ENCODE peak calls at places on chromosomes 2 and 18, in five cellular contexts. One of them, this sample, is unnamed.

GRCh38 chr2:234594715-234595114 is 97.8 kb upstream of the ARL4C start:
- DNase-seq in IMR-90: no peak
- DNase-seq in thoracic aorta: no peak
- DNase-seq in fibroblast of lung: no peak
- DNase-seq in Calu3: no peak
- DNase-seq in this sample: no peak

GRCh38 chr2:708667-709066 is 31.5 kb upstream of the TMEM18 start:
- DNase-seq in IMR-90: no peak
- DNase-seq in thoracic aorta: no peak
- DNase-seq in fibroblast of lung: no peak
- DNase-seq in Calu3: no peak
- DNase-seq in this sample: no peak

GRCh38 chr2:98357856-98358255 is 11.6 kb downstream of the CNGA3 start:
- DNase-seq in IMR-90: no peak
- DNase-seq in thoracic aorta: no peak
- DNase-seq in fibroblast of lung: no peak
- DNase-seq in Calu3: no peak
- DNase-seq in this sample: no peak

GRCh38 chr2:171210864-171211431 is 50.3 kb upstream of the TLK1 start:
- DNase-seq in IMR-90: peak
- DNase-seq in thoracic aorta: no peak
- DNase-seq in fibroblast of lung: peak
- DNase-seq in Calu3: no peak
- DNase-seq in this sample: peak

GRCh38 chr2:3216841-3217495 is 160.7 kb downstream of the EIPR1 start:
- DNase-seq in IMR-90: no peak
- DNase-seq in thoracic aorta: no peak
- DNase-seq in fibroblast of lung: no peak
- DNase-seq in Calu3: no peak
- DNase-seq in this sample: no peak

GRCh38 chr2:9675369-9676351 is 44.9 kb upstream of the YWHAQ start:
- DNase-seq in IMR-90: peak
- DNase-seq in thoracic aorta: no peak
- DNase-seq in fibroblast of lung: peak
- DNase-seq in Calu3: peak
- DNase-seq in this sample: no peak

GRCh38 chr2:239731422-239731821 is 293.7 kb downstream of the NDUFA10 start:
- DNase-seq in IMR-90: no peak
- DNase-seq in thoracic aorta: no peak
- DNase-seq in fibroblast of lung: no peak
- DNase-seq in Calu3: no peak
- DNase-seq in this sample: no peak

GRCh38 chr2:171878481-171878993 is 15.5 kb downstream of the SLC25A12 start:
- DNase-seq in IMR-90: peak
- DNase-seq in thoracic aorta: no peak
- DNase-seq in fibroblast of lung: peak
- DNase-seq in Calu3: no peak
- DNase-seq in this sample: no peak

GRCh38 chr2:235911633-235912032 is 256.6 kb downstream of the GBX2 start:
- DNase-seq in IMR-90: no peak
- DNase-seq in thoracic aorta: no peak
- DNase-seq in fibroblast of lung: no peak
- DNase-seq in Calu3: no peak
- DNase-seq in this sample: no peak

GRCh38 chr18:25734336-25734735 is 356.1 kb downstream of the SS18 start:
- DNase-seq in IMR-90: no peak
- DNase-seq in thoracic aorta: no peak
- DNase-seq in fibroblast of lung: no peak
- DNase-seq in Calu3: no peak
- DNase-seq in this sample: no peak

GRCh38 chr2:241070811-241071676 is 31.0 kb downstream of the MTERF4 start:
- DNase-seq in IMR-90: no peak
- DNase-seq in thoracic aorta: no peak
- DNase-seq in fibroblast of lung: no peak
- DNase-seq in Calu3: no peak
- DNase-seq in this sample: no peak

GRCh38 chr2:212905640-212906201 is 245.7 kb downstream of the IKZF2 start:
- DNase-seq in IMR-90: peak
- DNase-seq in thoracic aorta: no peak
- DNase-seq in fibroblast of lung: peak
- DNase-seq in Calu3: peak
- DNase-seq in this sample: no peak

GRCh38 chr2:126643431-126643830 is 12.5 kb upstream of the GYPC start:
- DNase-seq in IMR-90: no peak
- DNase-seq in thoracic aorta: no peak
- DNase-seq in fibroblast of lung: no peak
- DNase-seq in Calu3: no peak
- DNase-seq in this sample: no peak

GRCh38 chr2:231190531-231191197 is 7.8 kb upstream of the ARMC9 start:
- DNase-seq in IMR-90: no peak
- DNase-seq in thoracic aorta: no peak
- DNase-seq in fibroblast of lung: peak
- DNase-seq in Calu3: peak
- DNase-seq in this sample: no peak

GRCh38 chr2:24231461-24231881 is 56.6 kb downstream of the FAM228A start:
- DNase-seq in IMR-90: peak
- DNase-seq in thoracic aorta: no peak
- DNase-seq in fibroblast of lung: peak
- DNase-seq in Calu3: no peak
- DNase-seq in this sample: no peak

GRCh38 chr18:48032876-48033769 is 102.7 kb upstream of the SMAD2 start:
- DNase-seq in IMR-90: peak
- DNase-seq in thoracic aorta: no peak
- DNase-seq in fibroblast of lung: peak
- DNase-seq in Calu3: no peak
- DNase-seq in this sample: no peak

GRCh38 chr2:54176577-54176976 is 61.2 kb downstream of the ACYP2 start:
- DNase-seq in IMR-90: peak
- DNase-seq in thoracic aorta: no peak
- DNase-seq in fibroblast of lung: peak
- DNase-seq in Calu3: peak
- DNase-seq in this sample: no peak
- TF ChIP-seq CTCF in IMR-90: peak
- TF ChIP-seq CTCF in thoracic aorta: peak
- TF ChIP-seq CTCF in fibroblast of lung: peak
- TF ChIP-seq CTCF in Calu3: no peak
- TF ChIP-seq CTCF in this sample: peak

GRCh38 chr2:207122914-207123744 is 42.6 kb downstream of the KLF7 start:
- DNase-seq in IMR-90: no peak
- DNase-seq in thoracic aorta: no peak
- DNase-seq in fibroblast of lung: peak
- DNase-seq in Calu3: peak
- DNase-seq in this sample: no peak

GRCh38 chr2:207117668-207118067 is 48.1 kb downstream of the KLF7 start:
- DNase-seq in IMR-90: no peak
- DNase-seq in thoracic aorta: no peak
- DNase-seq in fibroblast of lung: no peak
- DNase-seq in Calu3: no peak
- DNase-seq in this sample: no peak

GRCh38 chr2:207115715-207116364 is 49.9 kb downstream of the KLF7 start:
- DNase-seq in IMR-90: peak
- DNase-seq in thoracic aorta: no peak
- DNase-seq in fibroblast of lung: no peak
- DNase-seq in Calu3: no peak
- DNase-seq in this sample: no peak

GRCh38 chr2:207121784-207122183 is 44.0 kb downstream of the KLF7 start:
- DNase-seq in IMR-90: peak
- DNase-seq in thoracic aorta: no peak
- DNase-seq in fibroblast of lung: peak
- DNase-seq in Calu3: peak
- DNase-seq in this sample: no peak

GRCh38 chr2:207119048-207119447 is 46.7 kb downstream of the KLF7 start:
- DNase-seq in IMR-90: no peak
- DNase-seq in thoracic aorta: no peak
- DNase-seq in fibroblast of lung: no peak
- DNase-seq in Calu3: no peak
- DNase-seq in this sample: no peak
- TF ChIP-seq CTCF in IMR-90: no peak
- TF ChIP-seq CTCF in thoracic aorta: no peak
- TF ChIP-seq CTCF in fibroblast of lung: no peak
- TF ChIP-seq CTCF in Calu3: no peak
- TF ChIP-seq CTCF in this sample: no peak

GRCh38 chr2:74571058-74571457 is 16.5 kb downstream of the DOK1 start:
- DNase-seq in IMR-90: no peak
- DNase-seq in thoracic aorta: no peak
- DNase-seq in fibroblast of lung: no peak
- DNase-seq in Calu3: no peak
- DNase-seq in this sample: peak

GRCh38 chr2:74575320-74575719 is 20.8 kb downstream of the DOK1 start:
- DNase-seq in IMR-90: no peak
- DNase-seq in thoracic aorta: no peak
- DNase-seq in fibroblast of lung: no peak
- DNase-seq in Calu3: no peak
- DNase-seq in this sample: no peak

GRCh38 chr2:74573747-74574562 is 19.4 kb downstream of the DOK1 start:
- DNase-seq in IMR-90: peak
- DNase-seq in thoracic aorta: no peak
- DNase-seq in fibroblast of lung: peak
- DNase-seq in Calu3: no peak
- DNase-seq in this sample: peak

GRCh38 chr2:74569686-74570085 is 15.2 kb downstream of the DOK1 start:
- DNase-seq in IMR-90: no peak
- DNase-seq in thoracic aorta: no peak
- DNase-seq in fibroblast of lung: no peak
- DNase-seq in Calu3: no peak
- DNase-seq in this sample: no peak

DNA sequence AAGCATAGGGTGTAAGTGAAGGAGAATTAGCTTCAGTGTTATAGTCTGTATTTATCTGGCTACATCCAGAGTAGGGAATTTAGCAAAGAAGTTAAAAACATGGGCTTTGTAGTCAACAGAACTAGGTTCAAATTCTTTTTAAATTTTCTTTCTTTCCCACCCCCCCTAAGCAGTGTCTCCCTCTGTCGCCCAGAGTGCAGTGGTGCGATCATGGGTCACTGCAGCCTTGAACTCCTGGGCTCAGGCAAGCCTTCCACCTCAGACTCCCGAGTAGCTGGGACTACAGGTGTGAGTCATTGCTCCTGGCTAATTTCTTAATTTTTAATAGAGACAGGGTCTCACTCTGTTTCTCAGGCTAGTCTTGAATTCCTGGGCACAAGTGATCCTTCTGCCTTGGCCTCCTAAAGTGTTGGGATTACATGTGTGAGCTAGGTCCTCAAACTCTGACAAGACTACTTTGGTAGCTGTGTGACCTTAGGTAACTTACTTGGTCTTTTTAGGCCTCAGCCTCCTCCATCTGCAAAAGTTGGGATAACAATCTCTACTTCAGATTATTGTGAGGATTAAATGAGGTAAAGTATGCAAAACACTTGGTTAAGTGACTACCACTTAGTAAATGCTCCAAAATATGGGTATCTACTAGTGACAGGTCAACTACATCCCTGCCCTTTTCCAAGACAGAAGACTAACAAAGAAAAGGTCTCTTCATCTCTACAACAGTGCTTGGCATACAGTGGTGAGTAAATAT is 17.8 kb downstream of the DOK1 start:
- DNase-seq in IMR-90: no peak
- DNase-seq in thoracic aorta: no peak
- DNase-seq in fibroblast of lung: no peak
- DNase-seq in Calu3: no peak
- DNase-seq in this sample: no peak
- TF ChIP-seq CTCF in IMR-90: no peak
- TF ChIP-seq CTCF in thoracic aorta: no peak
- TF ChIP-seq CTCF in fibroblast of lung: no peak
- TF ChIP-seq CTCF in Calu3: no peak
- TF ChIP-seq CTCF in this sample: no peak

GRCh38 chr18:36281941-36282340 is 15.6 kb upstream of the FHOD3 start:
- DNase-seq in IMR-90: no peak
- DNase-seq in thoracic aorta: no peak
- DNase-seq in fibroblast of lung: no peak
- DNase-seq in Calu3: no peak
- DNase-seq in this sample: no peak

GRCh38 chr18:36284268-36284667 is 13.2 kb upstream of the FHOD3 start:
- DNase-seq in IMR-90: no peak
- DNase-seq in thoracic aorta: no peak
- DNase-seq in fibroblast of lung: no peak
- DNase-seq in Calu3: no peak
- DNase-seq in this sample: no peak

GRCh38 chr18:36287653-36288052 is 9.9 kb upstream of the FHOD3 start:
- DNase-seq in IMR-90: no peak
- DNase-seq in thoracic aorta: no peak
- DNase-seq in fibroblast of lung: no peak
- DNase-seq in Calu3: no peak
- DNase-seq in this sample: no peak

GRCh38 chr18:36283448-36283847 is 14.1 kb upstream of the FHOD3 start:
- DNase-seq in IMR-90: no peak
- DNase-seq in thoracic aorta: no peak
- DNase-seq in fibroblast of lung: no peak
- DNase-seq in Calu3: no peak
- DNase-seq in this sample: no peak

GRCh38 chr18:36284671-36285295 is 12.7 kb upstream of the FHOD3 start:
- DNase-seq in IMR-90: peak
- DNase-seq in thoracic aorta: no peak
- DNase-seq in fibroblast of lung: peak
- DNase-seq in Calu3: peak
- DNase-seq in this sample: peak
- TF ChIP-seq CTCF in IMR-90: peak
- TF ChIP-seq CTCF in thoracic aorta: peak
- TF ChIP-seq CTCF in fibroblast of lung: peak
- TF ChIP-seq CTCF in Calu3: peak
- TF ChIP-seq CTCF in this sample: peak

GRCh38 chr18:7872569-7872968 is 305.5 kb downstream of the PTPRM start:
- DNase-seq in IMR-90: peak
- DNase-seq in thoracic aorta: no peak
- DNase-seq in fibroblast of lung: peak
- DNase-seq in Calu3: peak
- DNase-seq in this sample: no peak
- TF ChIP-seq CTCF in IMR-90: peak
- TF ChIP-seq CTCF in thoracic aorta: no peak
- TF ChIP-seq CTCF in fibroblast of lung: peak
- TF ChIP-seq CTCF in Calu3: no peak
- TF ChIP-seq CTCF in this sample: no peak

GRCh38 chr18:2223859-2224258 is 347.4 kb downstream of the METTL4 start:
- DNase-seq in IMR-90: peak
- DNase-seq in thoracic aorta: no peak
- DNase-seq in fibroblast of lung: peak
- DNase-seq in Calu3: peak
- DNase-seq in this sample: no peak
- TF ChIP-seq CTCF in IMR-90: peak
- TF ChIP-seq CTCF in thoracic aorta: no peak
- TF ChIP-seq CTCF in fibroblast of lung: peak
- TF ChIP-seq CTCF in Calu3: peak
- TF ChIP-seq CTCF in this sample: no peak

DNA sequence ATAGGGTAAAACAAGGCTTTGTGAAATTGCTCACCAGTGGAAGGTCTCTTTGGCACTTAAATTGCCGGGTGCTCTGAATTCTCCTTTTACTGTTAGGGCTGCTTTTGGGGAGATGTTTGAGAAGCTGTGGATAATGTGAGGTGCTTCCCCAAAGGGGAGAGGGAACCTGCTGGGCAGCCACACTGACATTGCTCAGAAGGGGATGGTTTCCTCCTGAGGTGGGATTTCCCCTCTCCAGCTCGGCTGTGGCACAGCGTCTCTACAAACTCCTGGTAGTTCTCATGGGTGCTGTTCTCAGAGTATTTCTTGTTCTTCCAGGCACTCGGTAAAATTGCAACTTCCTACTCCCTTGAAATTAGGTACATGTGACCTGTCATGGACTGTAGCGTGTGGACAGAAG is 124.2 kb downstream of the LPIN1 start:
- DNase-seq in IMR-90: no peak
- DNase-seq in thoracic aorta: no peak
- DNase-seq in fibroblast of lung: no peak
- DNase-seq in Calu3: no peak
- DNase-seq in this sample: peak
- TF ChIP-seq CTCF in IMR-90: no peak
- TF ChIP-seq CTCF in thoracic aorta: no peak
- TF ChIP-seq CTCF in fibroblast of lung: no peak
- TF ChIP-seq CTCF in Calu3: no peak
- TF ChIP-seq CTCF in this sample: no peak

This sample was measured in GM20000.